ENCODE peak calls at places on chromosome 20, in nine cellular contexts. N is right atrium auricular region; J is NCI-H1105; C is LHCN-M2; X is GM23248; Z is T1000; F is AG08395; L is stimulated activated CD4-positive, alpha-beta T cell treated with anti-CD3 and anti-CD28 coated beads, Interleukin-2, amount 100 ng/mL, for 48 hours; O is endodermal cell. R is an unnamed sample.
A peak's percentile ranks its signal among the peaks of the same experiment; 100 is the strongest.

GRCh38 chr20:15546624-15547023 is 1026.6 kb downstream of the KIF16B start:
- DNase-seq in C (no peak), N (no peak), X (no peak), Z (no peak), O (no peak), L (no peak), J (no peak), F (no peak), R (no peak)

GRCh38 chr20:46302119-46302518 is 6.2 kb downstream of the CDH22 start:
- DNase-seq in L (no peak), J (no peak), Z (no peak), N (no peak), C (no peak), X (no peak), F (no peak), O (no peak), R (no peak)

GRCh38 chr20:50189681-50190250 is 864 bp upstream of the CEBPB start:
- DNase-seq in F (no peak), X (peak; percentile 40), C (no peak), Z (no peak), L (no peak), O (peak; percentile 93), N (peak; percentile 61), J (no peak), R (no peak)

GRCh38 chr20:32628960-32629530 is 43.9 kb upstream of the NOL4L start:
- DNase-seq in J (no peak), Z (no peak), F (no peak), X (no peak), N (no peak), L (no peak), O (no peak), C (no peak), R (no peak)

GRCh38 chr20:5973172-5973571 is 22.7 kb downstream of the MCM8 start:
- DNase-seq in O (no peak), C (peak; percentile 83), L (no peak), F (no peak), Z (no peak), J (no peak), X (peak; percentile 42), N (no peak), R (no peak)

GRCh38 chr20:51759769-51760510 is 8.2 kb downstream of the ATP9A start:
- DNase-seq in L (no peak), O (no peak), C (no peak), X (peak; percentile 14), F (peak; percentile 29), J (no peak), Z (no peak), N (no peak), R (no peak)

GRCh38 chr20:38353298-38353697 is 7.0 kb downstream of the LBP start:
- DNase-seq in X (peak; percentile 46), C (no peak), L (no peak), F (no peak), Z (no peak), N (no peak), J (no peak), O (no peak), R (no peak)

GRCh38 chr20:48702388-48703041 is 125.3 kb downstream of the PREX1 start:
- DNase-seq in Z (no peak), J (no peak), O (no peak), N (no peak), L (no peak), F (no peak), C (no peak), X (no peak), R (no peak)

GRCh38 chr20:62205618-62206387 is 14.3 kb downstream of the HRH3 start:
- DNase-seq in C (no peak), L (no peak), X (no peak), F (no peak), O (no peak), J (no peak), Z (no peak), N (no peak), R (no peak)

GRCh38 chr20:58407966-58408557 is 19.0 kb downstream of the VAPB start:
- DNase-seq in C (peak; percentile 46), L (no peak), X (peak; percentile 17), O (no peak), J (no peak), N (no peak), Z (no peak), F (no peak), R (peak; percentile 23)

GRCh38 chr20:59295531-59295930 is 4.9 kb upstream of the EDN3 start:
- DNase-seq in X (no peak), J (peak; percentile 31), Z (no peak), N (no peak), L (no peak), F (no peak), O (no peak), C (no peak), R (no peak)

GRCh38 chr20:12835999-12836398 is 172.8 kb upstream of the SPTLC3 start:
- DNase-seq in L (no peak), Z (no peak), F (no peak), O (no peak), X (no peak), J (no peak), N (no peak), C (no peak), R (no peak)

GRCh38 chr20:44211177-44212039 is 837 bp upstream of the OSER1 start:
- DNase-seq in J (peak; percentile 20), Z (no peak), C (peak; percentile 60), O (no peak), N (peak; percentile 51), X (peak; percentile 80), F (peak; percentile 4), L (no peak), R (no peak)

GRCh38 chr20:34562643-34563042 is 4.1 kb downstream of the MAP1LC3A start:
- DNase-seq in C (peak; percentile 33), L (no peak), Z (no peak), N (no peak), X (peak; percentile 59), F (peak; percentile 50), J (no peak), O (peak; percentile 81), R (no peak)

GRCh38 chr20:63023836-63024571 is 17.2 kb upstream of the BHLHE23 start:
- DNase-seq in Z (no peak), F (no peak), O (no peak), L (no peak), J (no peak), N (no peak), C (no peak), X (no peak), R (no peak)

GRCh38 chr20:39117486-39117885 is 155.3 kb downstream of the DHX35 start:
- DNase-seq in F (no peak), J (peak; percentile 10), C (peak; percentile 43), O (no peak), L (no peak), X (peak; percentile 63), Z (peak; percentile 67), N (no peak), R (no peak)

GRCh38 chr20:21796059-21796458 is 90.6 kb downstream of the PAX1 start:
- DNase-seq in O (peak; percentile 73), Z (no peak), N (no peak), C (no peak), F (no peak), X (peak; percentile 7), L (no peak), J (no peak), R (no peak)

GRCh38 chr20:61666471-61666832 is 399.2 kb downstream of the TAF4 start:
- DNase-seq in J (no peak), L (no peak), O (no peak), N (no peak), X (no peak), Z (no peak), F (no peak), C (no peak), R (no peak)

GRCh38 chr20:40943591-40943990 is 85.0 kb upstream of the TOP1 start:
- DNase-seq in N (no peak), C (no peak), X (no peak), O (no peak), F (no peak), J (no peak), L (no peak), Z (no peak), R (no peak)

GRCh38 chr20:50588034-50588736 is 78.0 kb downstream of the PTPN1 start:
- DNase-seq in Z (peak; percentile 63), X (peak; percentile 76), O (peak; percentile 95), F (peak; percentile 83), L (peak; percentile 85), C (peak; percentile 57), J (peak; percentile 43), N (peak; percentile 66), R (peak; percentile 81)

GRCh38 chr20:38131588-38132121 is 33.4 kb downstream of the TGM2 start:
- DNase-seq in L (no peak), C (no peak), O (no peak), F (no peak), J (no peak), Z (peak; percentile 25), X (no peak), N (no peak), R (no peak)